ENCODE peak calls at places on chromosomes 5 and 9, in eight cellular contexts. G, M, Z, T, K, C, S and Y are unnamed samples. For H3K79me2, the result is how much of the 10 kb centered on the place peaks cover.

GRCh38 chr9:21744874-21745273 is 57.6 kb upstream of the MTAP start:
- DNase-seq in G (no peak), M (no peak), S (no peak), T (no peak), Z (no peak), K (no peak), C (no peak), Y (no peak)

GRCh38 chr5:149639718-149640117 is 58.4 kb downstream of the ARHGEF37 start:
- DNase-seq in G (no peak), M (no peak), S (no peak), T (no peak), K (no peak), C (no peak), Z (no peak), Y (no peak)

GRCh38 chr9:82987370-82987769 is 75.6 kb downstream of the RASEF start:
- DNase-seq in Z (no peak), K (no peak), G (no peak), M (no peak), T (no peak), C (peak), S (no peak), Y (no peak)

GRCh38 chr5:19866088-19866446 is 121.9 kb downstream of the CDH18 start:
- DNase-seq in G (no peak), Z (no peak), T (no peak), C (no peak), M (no peak), S (no peak), K (no peak), Y (no peak)

GRCh38 chr9:27303219-27303618 is 6.3 kb upstream of the EQTN start:
- DNase-seq in M (no peak), C (peak), Z (peak), G (no peak), K (peak), T (peak), S (peak), Y (no peak)

GRCh38 chr9:36136277-36136893 is at the start of gene GLIPR2:
- DNase-seq in T (peak), G (no peak), K (peak), Z (peak), S (peak), M (peak), C (peak), Y (no peak)

GRCh38 chr5:170330568-170331054 is 33.0 kb upstream of the LCP2 start:
- DNase-seq in T (no peak), K (no peak), C (no peak), M (no peak), Z (no peak), S (no peak), G (no peak), Y (no peak)

GRCh38 chr9:121376214-121376830 is 6.3 kb upstream of the STOM start:
- DNase-seq in G (no peak), M (no peak), Z (no peak), T (no peak), S (peak), C (no peak), K (no peak), Y (peak)

GRCh38 chr9:117412006-117412715 is 2.7 kb downstream of the ASTN2 start:
- DNase-seq in G (no peak), M (no peak), C (no peak), K (no peak), S (no peak), Z (peak), T (peak), Y (no peak)

GRCh38 chr9:88872171-88872946 is 118.9 kb upstream of the S1PR3 start:
- DNase-seq in G (no peak), K (no peak), S (no peak), C (no peak), T (no peak), M (no peak), Z (no peak), Y (no peak)

GRCh38 chr9:14216612-14217194 is 97.2 kb downstream of the NFIB start:
- DNase-seq in Z (no peak), C (no peak), M (no peak), S (peak), G (no peak), T (no peak), K (no peak), Y (no peak)

GRCh38 chr5:133891390-133891789 is 77.0 kb downstream of the C5orf15 start:
- DNase-seq in M (no peak), K (no peak), C (no peak), Z (no peak), T (no peak), G (no peak), S (no peak), Y (no peak)

GRCh38 chr5:139364466-139364865 is 18.6 kb downstream of the SLC23A1 start:
- DNase-seq in C (no peak), G (no peak), Z (no peak), T (no peak), M (no peak), K (no peak), S (no peak), Y (no peak)

GRCh38 chr5:55440188-55440646 is 94.5 kb downstream of the PLPP1 start:
- DNase-seq in T (peak), K (peak), M (no peak), G (peak), C (no peak), Z (peak), S (no peak), Y (no peak)

GRCh38 chr5:148949871-148950863 is 112.7 kb downstream of the SH3TC2 start:
- DNase-seq in C (peak), K (no peak), S (peak), Z (no peak), T (no peak), M (no peak), G (no peak), Y (no peak)

GRCh38 chr5:137566118-137566541 is 67.0 kb upstream of the SPOCK1 start:
- DNase-seq in M (no peak), C (no peak), G (peak), Z (no peak), T (no peak), S (no peak), K (peak), Y (no peak)

GRCh38 chr9:96581301-96581700 is 38.3 kb downstream of the CDC14B start:
- DNase-seq in S (no peak), T (no peak), M (no peak), G (no peak), Z (no peak), C (no peak), K (no peak), Y (no peak)

GRCh38 chr5:151911011-151911410 is 13.6 kb downstream of the GLRA1 start:
- DNase-seq in S (peak), M (no peak), K (no peak), T (no peak), G (no peak), Z (no peak), C (no peak), Y (no peak)

GRCh38 chr9:101586651-101587050 is 8.1 kb downstream of the PPP3R2 start:
- DNase-seq in C (no peak), S (no peak), T (no peak), G (no peak), K (no peak), Z (no peak), M (no peak), Y (no peak)

GRCh38 chr9:19493174-19493811 is 84.5 kb downstream of the ACER2 start:
- DNase-seq in C (peak), G (peak), Z (peak), T (peak), K (peak), S (peak), M (peak), Y (peak)

GRCh38 chr5:870973-871372 is 20.2 kb upstream of the ZDHHC11 start:
- DNase-seq in Z (no peak), G (no peak), C (no peak), M (no peak), T (no peak), S (no peak), K (no peak), Y (no peak)

GRCh38 chr5:95924720-95925119 is 36.9 kb downstream of the ELL2 start:
- DNase-seq in T (no peak), C (peak), G (no peak), K (no peak), M (no peak), Z (no peak), S (no peak), Y (no peak)

GRCh38 chr9:129490583-129491485 is 130.1 kb downstream of the C9orf50 start:
- DNase-seq in T (no peak), K (no peak), M (no peak), G (no peak), C (peak), Z (no peak), S (no peak), Y (no peak)

GRCh38 chr5:83277953-83278352 is 193.6 kb upstream of the VCAN start:
- DNase-seq in G (no peak), Z (no peak), C (no peak), S (no peak), M (no peak), T (no peak), K (no peak), Y (no peak)

GRCh38 chr5:35707659-35708058 is 90.0 kb downstream of the SPEF2 start:
- DNase-seq in C (no peak), K (no peak), M (no peak), T (no peak), Z (no peak), G (no peak), S (no peak), Y (no peak)

GRCh38 chr5:3372289-3372688 is 223.3 kb upstream of the IRX1 start:
- DNase-seq in T (no peak), S (no peak), Z (no peak), K (no peak), C (no peak), G (no peak), M (no peak), Y (peak)

GRCh38 chr9:126504977-126505455 is 108.7 kb upstream of the LMX1B start:
- DNase-seq in G (no peak), Z (no peak), M (no peak), T (no peak), K (no peak), C (no peak), S (no peak), Y (no peak)
- H3K79me2 ChIP-seq in G (under half), Z (under half), M (under half), T (under half), K (under half), C (under half), S (under half), Y (under half)

DNA sequence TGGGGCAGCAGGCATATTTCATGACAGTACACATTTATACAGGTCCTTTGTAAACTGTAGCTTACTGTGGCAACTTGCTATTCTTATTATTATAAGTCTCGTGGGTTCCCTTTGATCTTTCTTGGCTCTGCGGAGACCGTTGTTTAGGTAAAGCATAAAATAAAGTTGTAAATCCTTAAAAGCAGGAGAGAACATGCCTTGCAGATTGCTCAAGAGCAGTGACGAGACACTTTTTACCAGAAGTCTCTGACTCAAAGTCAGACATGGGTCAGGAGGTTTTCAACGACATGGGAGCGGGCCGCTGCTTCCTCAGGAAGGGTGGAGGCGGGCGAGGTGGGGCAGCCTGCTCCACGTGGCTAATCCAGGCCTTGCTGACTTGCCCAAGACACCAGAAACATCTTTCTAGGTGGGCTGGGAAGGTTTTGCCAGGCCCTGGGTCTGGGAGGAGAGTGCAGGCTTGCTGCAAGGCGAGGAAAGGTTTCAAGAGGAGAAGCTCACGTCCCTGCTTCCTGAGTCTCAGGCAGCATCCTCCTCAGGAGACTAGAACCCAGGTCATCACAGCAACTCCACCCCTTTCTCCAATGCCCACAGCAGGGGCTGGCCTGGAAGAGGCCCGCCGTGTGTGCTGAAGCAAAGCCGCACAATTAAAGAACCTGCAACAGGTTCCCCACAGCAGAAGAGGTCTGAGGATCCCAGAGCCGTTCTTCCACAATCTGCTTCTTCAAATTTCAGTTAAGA is 6.5 kb downstream of the TBC1D2 start:
- DNase-seq in M (no peak), G (peak), S (peak), C (peak), T (no peak), K (peak), Z (no peak), Y (no peak)
- H3K79me2 ChIP-seq in M (under half), G (under half), S (under half), C (under half), T (under half), K (under half), Z (under half), Y (under half)

DNA sequence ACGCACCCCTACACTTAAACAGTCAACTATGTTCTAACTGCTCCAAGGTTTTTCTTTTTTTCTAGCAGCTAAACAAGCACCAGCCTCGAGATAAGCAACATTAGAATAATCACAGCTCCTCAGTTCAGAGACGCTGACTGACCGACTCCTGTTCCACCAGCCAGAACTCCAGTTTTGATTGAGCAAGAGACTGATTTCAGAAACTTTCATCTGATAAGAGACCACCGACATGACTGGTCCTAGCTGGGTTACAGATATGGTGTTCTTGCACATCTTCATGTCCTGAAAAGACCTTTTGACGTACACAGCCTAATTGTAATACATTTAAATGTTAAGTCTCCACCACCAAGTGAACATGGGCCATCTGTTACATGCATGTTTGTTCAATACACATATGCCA is 23.8 kb upstream of the OTULINL start:
- DNase-seq in S (no peak), K (no peak), C (peak), G (no peak), Z (no peak), M (no peak), T (no peak), Y (no peak)
- H3K79me2 ChIP-seq in S (under half), K (under half), C (under half), G (under half), Z (under half), M (under half), T (under half), Y (under half)

GRCh38 chr5:153571157-153571556 is 80.7 kb downstream of the GRIA1 start:
- DNase-seq in T (no peak), K (no peak), C (no peak), S (no peak), Z (no peak), M (no peak), G (no peak), Y (no peak)
- H3K79me2 ChIP-seq in T (under half), K (under half), C (under half), S (under half), Z (under half), M (under half), G (under half), Y (under half)

GRCh38 chr5:113201715-113202114 is 225.1 kb downstream of the DCP2 start:
- DNase-seq in M (no peak), T (no peak), Z (no peak), K (no peak), C (no peak), G (peak), S (no peak), Y (no peak)
- H3K79me2 ChIP-seq in M (under half), T (under half), Z (under half), K (under half), C (under half), G (under half), S (under half), Y (under half)

DNA sequence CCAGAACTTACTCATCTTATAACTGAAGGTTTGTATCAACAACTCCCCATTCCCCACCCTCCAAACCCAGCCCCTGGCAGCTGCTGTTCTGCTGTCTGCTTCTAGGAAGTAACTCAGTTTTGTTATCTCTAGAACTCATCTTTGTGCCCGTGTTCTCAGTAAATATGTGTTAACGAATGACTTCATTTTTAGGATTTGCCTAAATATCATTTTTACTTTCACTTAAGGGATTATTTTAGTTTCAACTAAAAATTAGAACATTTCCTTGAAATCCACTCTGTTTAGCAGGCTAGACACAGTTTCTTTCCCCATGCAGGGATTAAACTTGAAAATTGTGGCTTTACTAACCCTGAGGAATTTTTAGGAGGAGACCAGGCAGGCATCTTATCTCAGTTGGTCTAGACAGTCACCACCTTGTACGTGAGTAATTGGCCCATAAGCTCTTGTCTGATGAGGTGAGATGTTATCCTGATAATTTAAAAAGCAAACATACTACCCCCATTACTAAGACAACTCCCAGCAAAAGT is 68.2 kb upstream of the TNFAIP8 start:
- DNase-seq in Z (no peak), K (no peak), G (peak), T (no peak), M (no peak), S (peak), C (no peak), Y (no peak)
- H3K79me2 ChIP-seq in Z (under half), K (half or more), G (under half), T (under half), M (under half), S (under half), C (under half), Y (under half)